ENCODE peak calls at places on chromosomes 11 and 22, in eight cellular contexts. B is prostate gland; Q is GM23248; L is psoas muscle; J is neural progenitor cell; Y is CD8-positive, alpha-beta T cell; A is adrenal gland; S is cardiac muscle cell. W is an unnamed sample.

GRCh38 chr11:4181780-4182721 is 87.5 kb downstream of the RRM1 start:
- DNase-seq in L (no peak), A (peak; percentile 82), S (peak; percentile 64), B (peak; percentile 60), J (peak; percentile 72), Y (no peak), Q (peak; percentile 80), W (peak; percentile 83)

GRCh38 chr11:81373986-81374385 is 1359.7 kb downstream of the FAM181B start:
- DNase-seq in L (no peak), S (no peak), Q (no peak), B (no peak), A (no peak), J (no peak), Y (no peak), W (no peak)

GRCh38 chr11:15507592-15507991 is 392.9 kb downstream of the INSC start:
- DNase-seq in J (no peak), Y (no peak), S (no peak), Q (no peak), B (peak; percentile 70), A (no peak), L (no peak), W (no peak)

GRCh38 chr22:40487663-40488249 is 117.4 kb downstream of the SGSM3 start:
- DNase-seq in L (no peak), B (no peak), A (no peak), J (no peak), S (peak; percentile 54), Q (peak; percentile 58), Y (no peak), W (no peak)

GRCh38 chr11:112157274-112157766 is 6.6 kb downstream of the IL18 start:
- DNase-seq in Y (no peak), L (no peak), B (no peak), J (no peak), A (peak; percentile 61), Q (peak; percentile 99), S (peak; percentile 98), W (no peak)

GRCh38 chr22:27906241-27906640 is 12.8 kb downstream of the PITPNB start:
- DNase-seq in A (no peak), Q (no peak), Y (no peak), S (peak; percentile 59), L (no peak), J (no peak), B (no peak), W (no peak)

GRCh38 chr11:128042290-128042751 is 545.0 kb downstream of the ETS1 start:
- DNase-seq in L (no peak), Y (no peak), B (no peak), A (no peak), J (no peak), S (no peak), Q (no peak), W (no peak)

GRCh38 chr11:94151311-94151710 is 22.7 kb downstream of the PANX1 start:
- DNase-seq in L (no peak), B (no peak), J (no peak), A (no peak), Q (peak; percentile 33), Y (no peak), S (no peak), W (no peak)

GRCh38 chr11:114399490-114399889 is 821 bp downstream of the C11orf71 start:
- DNase-seq in Q (no peak), Y (no peak), A (no peak), S (no peak), L (no peak), J (peak; percentile 9), B (no peak), W (no peak)

GRCh38 chr11:106794058-106794457 is 224.2 kb downstream of the GUCY1A2 start:
- DNase-seq in Q (peak; percentile 8), B (no peak), A (no peak), S (peak; percentile 11), L (no peak), Y (no peak), J (no peak), W (no peak)

GRCh38 chr11:34640050-34640971 is 19.4 kb downstream of the EHF start:
- DNase-seq in B (peak; percentile 91), A (peak; percentile 60), L (no peak), Q (no peak), S (no peak), Y (no peak), J (peak; percentile 64), W (peak; percentile 71)

GRCh38 chr11:99687320-99687719 is 666.6 kb downstream of the CNTN5 start:
- DNase-seq in S (peak; percentile 6), B (no peak), A (no peak), J (no peak), Q (no peak), L (no peak), Y (no peak), W (no peak)

GRCh38 chr11:69301491-69302401 is 7.8 kb downstream of the MYEOV start:
- DNase-seq in A (peak; percentile 65), Y (no peak), Q (peak; percentile 95), L (peak; percentile 52), B (no peak), S (peak; percentile 28), J (no peak), W (no peak)

GRCh38 chr11:28767574-28767973 is 659.4 kb downstream of the METTL15 start:
- DNase-seq in S (peak; percentile 54), L (no peak), B (no peak), A (no peak), J (no peak), Y (no peak), Q (peak; percentile 32), W (no peak)

GRCh38 chr11:71395010-71395560 is 53.1 kb downstream of the DHCR7 start:
- DNase-seq in Y (no peak), L (no peak), B (no peak), S (no peak), J (peak; percentile 26), A (no peak), Q (no peak), W (no peak)

GRCh38 chr11:122601131-122602125 is 54.1 kb upstream of the UBASH3B start:
- DNase-seq in B (no peak), Q (peak; percentile 90), L (no peak), S (peak; percentile 72), A (peak; percentile 73), J (no peak), Y (no peak), W (no peak)

GRCh38 chr11:16292167-16292859 is 64.0 kb downstream of the SOX6 start:
- DNase-seq in A (no peak), L (no peak), B (no peak), Q (no peak), Y (no peak), J (no peak), S (no peak), W (no peak)

GRCh38 chr11:34586655-34587281 is 34.1 kb upstream of the EHF start:
- DNase-seq in B (no peak), Y (no peak), J (no peak), Q (no peak), A (no peak), L (no peak), S (no peak), W (no peak)

GRCh38 chr11:60788401-60789110 is 3.4 kb downstream of the MS4A10 start:
- DNase-seq in B (no peak), Q (no peak), Y (no peak), L (no peak), J (no peak), S (peak; percentile 30), A (no peak), W (no peak)

GRCh38 chr11:121572581-121573059 is 119.9 kb upstream of the SORL1-AS1 start:
- DNase-seq in Q (no peak), S (no peak), B (no peak), L (no peak), A (peak; percentile 15), Y (no peak), J (no peak), W (no peak)
- H3K4me1 ChIP-seq in Q (no peaks in the 10 kb centered on the region), S (no peaks in the 10 kb centered on the region), B (no peaks in the 10 kb centered on the region), L (no peaks in the 10 kb centered on the region), A (peaks cover 14% of the 10 kb centered on the region), Y (no peaks in the 10 kb centered on the region), J (peaks cover 24% of the 10 kb centered on the region), W (no peaks in the 10 kb centered on the region)

DNA sequence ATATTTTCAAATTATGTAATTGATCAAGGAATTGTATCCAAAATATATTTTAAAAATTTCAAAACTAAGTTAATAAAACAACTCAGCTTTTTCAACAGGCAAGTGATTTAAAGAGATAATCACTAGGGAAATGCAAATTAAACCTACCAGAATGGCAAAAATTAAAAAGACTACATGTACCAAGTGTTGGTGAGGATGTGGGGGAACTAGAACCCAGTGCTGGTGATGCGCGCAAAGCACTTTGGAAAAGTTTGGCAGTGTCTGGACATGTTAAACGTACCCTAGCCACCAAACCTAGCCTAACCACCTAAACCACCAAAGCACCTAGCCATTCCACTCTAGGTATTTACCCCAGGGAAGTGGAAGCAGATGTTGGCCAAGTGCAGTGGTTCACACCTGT is 22.9 kb downstream of the PACSIN2 start:
- DNase-seq in Y (no peak), S (no peak), J (no peak), L (no peak), B (no peak), Q (no peak), A (no peak), W (no peak)
- H3K4me1 ChIP-seq in Y (no peaks in the 10 kb centered on the region), S (peaks cover 22% of the 10 kb centered on the region), J (no peaks in the 10 kb centered on the region), L (peaks cover 44% of the 10 kb centered on the region), B (peaks cover 40% of the 10 kb centered on the region), Q (peaks cover 82% of the 10 kb centered on the region), A (peaks cover 78% of the 10 kb centered on the region), W (peaks cover 28% of the 10 kb centered on the region)

GRCh38 chr11:44082645-44083044 is 12.8 kb upstream of the EXT2 start:
- DNase-seq in B (no peak), Y (no peak), J (no peak), Q (no peak), S (no peak), L (no peak), A (no peak), W (no peak)

GRCh38 chr11:44079376-44079775 is 13.3 kb downstream of the ACCS start:
- DNase-seq in S (no peak), Y (no peak), B (no peak), Q (no peak), J (no peak), L (no peak), A (no peak), W (no peak)

GRCh38 chr11:44083433-44083832 is 12.0 kb upstream of the EXT2 start:
- DNase-seq in L (no peak), J (no peak), B (no peak), Y (no peak), S (no peak), Q (no peak), A (no peak), W (no peak)

GRCh38 chr11:44080951-44081350 is 14.5 kb upstream of the EXT2 start:
- DNase-seq in S (no peak), J (no peak), B (no peak), Q (no peak), A (no peak), L (no peak), Y (no peak), W (no peak)

GRCh38 chr11:44078794-44079193 is 12.7 kb downstream of the ACCS start:
- DNase-seq in S (no peak), L (no peak), A (no peak), Y (no peak), B (no peak), Q (no peak), J (no peak), W (no peak)
- H3K4me1 ChIP-seq in S (no peaks in the 10 kb centered on the region), L (no peaks in the 10 kb centered on the region), A (no peaks in the 10 kb centered on the region), Y (no peaks in the 10 kb centered on the region), B (no peaks in the 10 kb centered on the region), Q (no peaks in the 10 kb centered on the region), J (peaks cover 7% of the 10 kb centered on the region), W (no peaks in the 10 kb centered on the region)

DNA sequence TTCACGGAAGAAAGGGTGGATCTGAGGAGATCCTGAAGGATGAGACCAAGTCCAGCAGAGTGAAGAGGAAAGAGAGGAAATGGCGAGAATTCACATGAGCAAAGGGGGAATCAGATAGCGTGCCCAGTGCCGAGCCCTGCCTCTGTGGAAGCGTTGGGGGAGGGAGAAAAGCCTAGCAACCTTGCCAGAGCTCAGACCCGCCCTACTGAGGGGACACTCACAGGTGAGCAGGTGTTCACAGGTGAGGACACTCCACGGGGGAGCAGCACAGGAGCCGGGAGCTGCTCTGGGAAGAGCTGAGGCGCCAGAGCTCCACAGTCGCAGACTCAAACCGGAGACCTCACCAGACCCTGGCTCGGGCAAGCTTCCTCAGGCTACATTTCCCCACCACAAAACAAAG is 56.2 kb downstream of the MICAL3 start:
- DNase-seq in Y (no peak), Q (no peak), B (no peak), A (no peak), L (no peak), S (no peak), J (no peak), W (no peak)
- H3K4me1 ChIP-seq in Y (no peaks in the 10 kb centered on the region), Q (peaks cover 42% of the 10 kb centered on the region), B (peaks cover 4% of the 10 kb centered on the region), A (peaks cover 39% of the 10 kb centered on the region), L (peaks cover 44% of the 10 kb centered on the region), S (peaks cover 41% of the 10 kb centered on the region), J (peaks cover 25% of the 10 kb centered on the region), W (peaks cover 20% of the 10 kb centered on the region)